ENCODE peak calls at places on chromosomes 13 and 19, in four cellular contexts. P, I, V and U are unnamed samples.

GRCh38 chr13:42567772-42568428 is 6.1 kb upstream of the TNFSF11 start:
- DNase-seq in P (no peak), I (no peak), V (no peak), U (no peak)

GRCh38 chr19:45769821-45770191 is 754 bp upstream of the SIX5 start:
- DNase-seq in P (no peak), I (peak; percentile 65), V (peak; percentile 56), U (peak; percentile 62)

GRCh38 chr19:55345818-55346724 is 6.4 kb downstream of the KMT5C start:
- DNase-seq in P (peak; percentile 51), I (peak; percentile 72), V (peak; percentile 61), U (no peak)

GRCh38 chr13:21121616-21122015 is 54.7 kb downstream of the SKA3 start:
- DNase-seq in P (no peak), I (no peak), V (no peak), U (no peak)

GRCh38 chr19:43934055-43934984 is 762 bp downstream of the ZNF45 start:
- DNase-seq in P (peak; percentile 15), I (no peak), V (no peak), U (no peak)

GRCh38 chr19:4660181-4660791 is 9.9 kb downstream of the MYDGF start:
- DNase-seq in P (no peak), I (peak; percentile 33), V (no peak), U (no peak)

GRCh38 chr19:36421749-36422481 is 3.5 kb upstream of the ZFP82 start:
- DNase-seq in P (no peak), I (no peak), V (no peak), U (no peak)

GRCh38 chr13:25727776-25728175 is 324.0 kb downstream of the SHISA2 start:
- DNase-seq in P (no peak), I (no peak), V (no peak), U (no peak)

GRCh38 chr13:112143046-112143752 is 76.2 kb downstream of the SOX1 start:
- DNase-seq in P (no peak), I (no peak), V (no peak), U (no peak)

GRCh38 chr13:48930933-48931332 is 44.8 kb upstream of the FNDC3A start:
- DNase-seq in P (peak; percentile 9), I (no peak), V (no peak), U (no peak)

GRCh38 chr19:20664917-20665781 is 3.8 kb upstream of the ZNF626 start:
- DNase-seq in P (no peak), I (no peak), V (peak; percentile 41), U (peak; percentile 67)

GRCh38 chr19:51809787-51810186 is 14.8 kb downstream of the FPR3 start:
- DNase-seq in P (no peak), I (no peak), V (no peak), U (peak; percentile 9)

GRCh38 chr13:60155978-60156377 is 7.8 kb downstream of the DIAPH3 start:
- DNase-seq in P (no peak), I (no peak), V (no peak), U (no peak)

GRCh38 chr13:33543631-33544030 is 258.1 kb upstream of the STARD13 start:
- DNase-seq in P (no peak), I (no peak), V (no peak), U (no peak)
- H3K4me3 ChIP-seq in P (peak overlapping the region; percentile 66), I (no peak overlapping the region), V (peak overlapping the region; percentile 32), U (no peak overlapping the region)

DNA sequence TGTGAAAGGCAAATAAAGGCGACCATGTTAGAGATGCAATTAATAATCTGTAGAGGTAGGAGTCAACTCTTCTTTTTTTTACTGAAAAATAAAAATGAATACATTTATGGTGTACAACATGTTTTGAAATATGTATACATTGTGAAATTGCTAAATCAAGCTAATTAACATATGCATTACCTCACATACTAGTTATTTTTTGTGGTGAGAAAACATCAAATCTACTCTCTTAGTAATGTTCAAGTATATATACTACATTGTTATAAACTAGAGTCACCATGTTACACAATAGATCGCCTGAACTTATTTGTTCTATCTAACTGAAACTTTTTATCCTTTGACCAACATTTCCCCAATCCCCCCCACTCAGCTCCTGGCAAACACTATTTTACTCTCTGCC is 143.2 kb downstream of the POU4F1 start:
- DNase-seq in P (no peak), I (no peak), V (no peak), U (no peak)
- H3K4me1 ChIP-seq in P (no peaks in the 10 kb centered on the region), I (no peaks in the 10 kb centered on the region), V (no peaks in the 10 kb centered on the region), U (no peaks in the 10 kb centered on the region)

DNA sequence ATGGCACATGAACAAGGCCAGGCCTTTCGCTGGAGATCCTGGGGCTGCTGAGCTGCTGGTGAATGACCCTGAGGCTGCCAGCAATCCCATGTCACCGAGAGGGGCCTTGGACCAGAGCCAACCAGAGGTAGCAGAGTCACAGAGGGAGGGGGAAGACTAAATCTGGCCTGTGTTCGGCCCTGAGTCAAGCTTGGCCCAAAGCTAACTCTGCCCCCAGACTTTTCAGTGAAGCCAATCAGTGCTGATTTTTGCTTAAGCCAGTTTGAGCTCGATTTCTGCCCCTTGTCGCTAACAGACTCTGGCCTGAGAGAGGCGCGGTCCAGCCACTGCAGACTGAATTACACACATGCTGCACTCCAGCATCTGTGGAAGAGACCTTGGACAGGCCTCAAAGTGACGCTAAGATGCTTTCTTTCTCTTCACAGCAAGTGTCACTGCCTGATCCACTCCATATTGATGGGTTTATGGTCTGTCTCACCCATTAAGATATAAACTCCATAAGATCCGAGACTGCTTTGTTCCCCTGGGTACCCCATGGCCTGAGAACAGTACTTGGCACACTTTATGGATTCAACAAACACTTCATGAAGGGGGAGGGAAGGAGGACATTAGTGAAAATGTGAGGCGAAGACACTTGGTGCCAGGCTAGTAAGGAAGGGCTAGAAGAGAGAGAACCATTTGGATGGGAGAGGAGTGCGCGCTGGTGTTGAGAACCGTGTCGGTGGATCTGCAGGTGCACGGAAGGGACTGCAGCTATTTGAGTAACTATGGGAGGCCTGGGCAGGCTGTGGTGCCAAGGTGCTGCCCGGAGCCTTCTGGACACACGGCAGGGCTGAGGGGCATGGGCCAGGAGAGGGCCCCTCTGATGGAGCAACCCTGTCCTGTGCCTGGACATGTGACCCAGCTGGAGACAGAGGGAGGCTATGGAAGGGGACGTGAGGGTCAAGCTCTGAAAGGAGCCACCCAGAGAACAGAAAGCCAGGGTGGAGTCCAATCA is 17.6 kb downstream of the RANBP3 start:
- DNase-seq in P (peak; percentile 90), I (no peak), V (peak; percentile 55), U (peak; percentile 63)
- H3K27ac ChIP-seq in P (peak overlapping the region; percentile 88), I (peak overlapping the region; percentile 84), V (peak overlapping the region; percentile 53), U (peak overlapping the region; percentile 42)

GRCh38 chr19:49873834-49874233 is 3.3 kb downstream of the AKT1S1 start:
- DNase-seq in P (no peak), I (no peak), V (no peak), U (no peak)

GRCh38 chr19:49874503-49875157 is 2.5 kb downstream of the AKT1S1 start:
- DNase-seq in P (no peak), I (no peak), V (no peak), U (no peak)

GRCh38 chr19:49875801-49876421 is 1.2 kb downstream of the AKT1S1 start:
- DNase-seq in P (peak; percentile 82), I (peak; percentile 62), V (peak; percentile 74), U (peak; percentile 48)

GRCh38 chr19:49876422-49877019 is 634 bp downstream of the AKT1S1 start:
- DNase-seq in P (peak; percentile 85), I (peak; percentile 98), V (peak; percentile 98), U (peak; percentile 99)

DNA sequence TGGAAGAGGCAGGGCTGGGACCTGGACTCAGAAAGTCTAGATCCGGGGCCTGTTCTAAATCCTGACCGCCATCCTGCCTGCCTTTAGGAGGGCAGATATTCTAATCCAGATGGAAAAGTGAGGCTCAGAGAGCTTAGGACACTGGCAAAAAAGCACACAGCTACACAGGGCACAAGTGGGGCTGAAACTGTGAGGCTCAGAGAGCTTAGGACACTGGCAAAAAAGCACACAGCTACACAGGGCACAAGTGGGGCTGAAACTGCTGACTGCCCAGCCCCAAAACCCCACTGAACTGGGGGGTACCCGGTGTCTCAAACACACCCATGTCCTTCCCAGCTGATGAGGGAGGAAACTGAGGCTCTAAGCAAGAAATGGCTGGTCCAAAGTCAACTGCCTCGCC is 2.0 kb downstream of the AKT1S1 start:
- DNase-seq in P (no peak), I (no peak), V (no peak), U (no peak)
- H3K4me3 ChIP-seq in P (peak overlapping the region; percentile 74), I (peak overlapping the region; percentile 91), V (no peak overlapping the region), U (no peak overlapping the region)

GRCh38 chr19:10736189-10736588 is 18.3 kb downstream of the DNM2 start:
- DNase-seq in P (no peak), I (peak; percentile 70), V (no peak), U (no peak)

GRCh38 chr19:10740798-10741197 is 22.9 kb downstream of the DNM2 start:
- DNase-seq in P (no peak), I (no peak), V (no peak), U (no peak)

GRCh38 chr19:10735741-10736140 is 17.9 kb downstream of the DNM2 start:
- DNase-seq in P (no peak), I (no peak), V (no peak), U (no peak)

GRCh38 chr19:10736916-10737551 is 19.2 kb downstream of the DNM2 start:
- DNase-seq in P (no peak), I (no peak), V (no peak), U (peak; percentile 63)

GRCh38 chr19:10737680-10738079 is 19.8 kb downstream of the DNM2 start:
- DNase-seq in P (no peak), I (no peak), V (no peak), U (no peak)
- H3K4me1 ChIP-seq in P (no peaks in the 10 kb centered on the region), I (peaks cover 73% of the 10 kb centered on the region), V (peaks cover 79% of the 10 kb centered on the region), U (peaks cover 35% of the 10 kb centered on the region)

GRCh38 chr13:45966715-45967114 is 85.8 kb downstream of the ZC3H13 start:
- DNase-seq in P (no peak), I (no peak), V (no peak), U (no peak)
- H3K27ac ChIP-seq in P (no peak overlapping the region), I (no peak overlapping the region), V (no peak overlapping the region), U (no peak overlapping the region)